ENCODE peak calls at places on chromosome 12, in four cellular contexts. G, M, O and N are unnamed samples.

GRCh38 chr12:4031703-4032291 is 158.6 kb upstream of the PARP11 start:
- DNase-seq in M (peak; percentile 34), G (no peak), O (peak; percentile 21), N (no peak)

GRCh38 chr12:1907652-1908611 is 10.5 kb downstream of the CACNA2D4 start:
- DNase-seq in O (peak; percentile 22), G (no peak), M (peak; percentile 3), N (no peak)

GRCh38 chr12:51371295-51371953 is 19.8 kb downstream of the GALNT6 start:
- DNase-seq in O (peak; percentile 91), M (peak; percentile 90), G (no peak), N (no peak)

GRCh38 chr12:124771462-124772361 is 92.0 kb downstream of the SCARB1 start:
- DNase-seq in G (peak; percentile 62), M (peak; percentile 89), O (peak; percentile 69), N (peak; percentile 64)

GRCh38 chr12:80200414-80200813 is 101.1 kb downstream of the OTOGL start:
- DNase-seq in G (no peak), O (no peak), M (no peak), N (no peak)

GRCh38 chr12:12902036-12902435 is 10.7 kb downstream of the GPRC5A start:
- DNase-seq in M (no peak), G (no peak), O (no peak), N (no peak)

GRCh38 chr12:161823-162222 is 52.1 kb downstream of the SLC6A12 start:
- DNase-seq in O (no peak), G (no peak), M (no peak), N (no peak)

GRCh38 chr12:118463677-118464076 is 87.3 kb downstream of the SUDS3 start:
- DNase-seq in G (no peak), M (no peak), O (no peak), N (no peak)

GRCh38 chr12:57984629-57985151 is 43.3 kb downstream of the ATP23 start:
- DNase-seq in G (no peak), O (no peak), M (no peak), N (no peak)

GRCh38 chr12:131188131-131189050 is 234.7 kb downstream of the ADGRD1 start:
- DNase-seq in O (no peak), M (no peak), G (no peak), N (no peak)

GRCh38 chr12:3205742-3206519 is 128.8 kb downstream of the TSPAN9 start:
- DNase-seq in M (no peak), O (no peak), G (no peak), N (no peak)